ENCODE peak calls at places on chromosome 6, in six cellular contexts. Y is psoas muscle; T is body of pancreas; H is adrenal gland; S is activated CD8-positive, alpha-beta memory T cell treated with anti-CD3 and anti-CD28 coated beads, Interleukin-2, amount 10 ng/mL, durations not matched to agents 7 days and 5 days; F is activated naive CD8-positive, alpha-beta T cell treated with anti-CD3 and anti-CD28 coated beads, Interleukin-2, amount 50 U/mL, for 16 hours. J is an unnamed sample.

GRCh38 chr6:127200114-127200513 is 66.5 kb upstream of the RNF146 start:
- DNase-seq in H (no peak), Y (no peak), T (no peak), S (no peak), F (no peak), J (no peak)

GRCh38 chr6:155787168-155787567 is 331.5 kb upstream of the NOX3 start:
- DNase-seq in H (no peak), T (no peak), Y (no peak), F (no peak), S (no peak), J (no peak)

GRCh38 chr6:45710304-45710821 is 305.3 kb downstream of the CLIC5 start:
- DNase-seq in S (peak; percentile 88), T (peak; percentile 33), F (peak; percentile 67), Y (no peak), H (no peak), J (no peak)

GRCh38 chr6:75460636-75461035 is 33.0 kb downstream of the FILIP1 start:
- DNase-seq in Y (no peak), S (no peak), F (no peak), H (no peak), T (no peak), J (no peak)

GRCh38 chr6:8215631-8216030 is 113.3 kb upstream of the EEF1E1 start:
- DNase-seq in H (no peak), S (no peak), Y (no peak), T (no peak), F (no peak), J (no peak)

GRCh38 chr6:46684771-46685170 is 2.9 kb upstream of the TDRD6 start:
- DNase-seq in T (no peak), H (no peak), Y (no peak), S (no peak), F (no peak), J (no peak)

GRCh38 chr6:73901311-73901710 is 205.3 kb downstream of the CD109 start:
- DNase-seq in S (no peak), H (no peak), T (no peak), Y (no peak), F (no peak), J (no peak)

GRCh38 chr6:151056230-151056907 is 183.4 kb upstream of the AKAP12 start:
- DNase-seq in H (no peak), Y (no peak), T (no peak), S (no peak), F (no peak), J (no peak)

GRCh38 chr6:118895241-118895561 is 1.2 kb downstream of the ASF1A start:
- DNase-seq in S (no peak), F (no peak), H (no peak), Y (no peak), T (no peak), J (no peak)

GRCh38 chr6:115865914-115866313 is 194.8 kb downstream of the FRK start:
- DNase-seq in Y (no peak), S (no peak), T (no peak), F (no peak), H (no peak), J (no peak)

GRCh38 chr6:29685718-29686326 is 4.9 kb upstream of the ZFP57 start:
- DNase-seq in T (no peak), S (no peak), F (no peak), H (peak; percentile 9), Y (no peak), J (no peak)

GRCh38 chr6:18501313-18502013 is 114.3 kb downstream of the RNF144B start:
- DNase-seq in F (no peak), S (no peak), T (peak; percentile 71), Y (peak; percentile 41), H (peak; percentile 40), J (no peak)

GRCh38 chr6:156953478-156954146 is 176.4 kb downstream of the ARID1B start:
- DNase-seq in F (no peak), H (peak; percentile 73), T (peak; percentile 47), S (no peak), Y (no peak), J (peak; percentile 40)

GRCh38 chr6:624979-625378 is 31.9 kb downstream of the HUS1B start:
- DNase-seq in F (no peak), Y (no peak), T (no peak), H (no peak), S (no peak), J (no peak)

GRCh38 chr6:7725849-7726415 is at the start of gene BMP6:
- DNase-seq in S (peak; percentile 74), H (peak; percentile 92), T (peak; percentile 88), Y (peak; percentile 84), F (no peak), J (peak; percentile 75)

GRCh38 chr6:24936641-24937317 is 1.0 kb upstream of the RIPOR2 start:
- DNase-seq in F (peak; percentile 18), Y (no peak), T (no peak), S (peak; percentile 77), H (no peak), J (no peak)

GRCh38 chr6:13278184-13278583 is 50.2 kb downstream of the TBC1D7 start:
- DNase-seq in F (no peak), S (no peak), H (no peak), T (no peak), Y (no peak), J (no peak)

GRCh38 chr6:161192636-161193411 is 81.0 kb downstream of the AGPAT4 start:
- DNase-seq in F (no peak), T (no peak), H (no peak), S (no peak), Y (no peak), J (no peak)

GRCh38 chr6:4809999-4810918 is 34.1 kb downstream of the CDYL start:
- DNase-seq in F (no peak), Y (no peak), S (no peak), T (no peak), H (no peak), J (peak; percentile 47)

GRCh38 chr6:25590986-25591385 is 61.0 kb upstream of the SCGN start:
- DNase-seq in T (peak; percentile 26), H (no peak), F (no peak), Y (no peak), S (no peak), J (no peak)

GRCh38 chr6:163745566-163746400 is 331.3 kb downstream of the QKI start:
- DNase-seq in S (no peak), H (no peak), Y (peak; percentile 31), T (peak; percentile 42), F (no peak), J (no peak)

GRCh38 chr6:158649289-158650143 is at the start of gene SYTL3:
- DNase-seq in F (peak; percentile 33), T (peak; percentile 75), S (peak; percentile 90), H (peak; percentile 37), Y (no peak), J (peak; percentile 62)

GRCh38 chr6:85868685-85869084 is 226.0 kb upstream of the SYNCRIP start:
- DNase-seq in F (no peak), Y (no peak), H (no peak), S (no peak), T (no peak), J (no peak)

GRCh38 chr6:135939216-135939610 is 87.7 kb downstream of the PDE7B start:
- DNase-seq in H (no peak), Y (no peak), T (no peak), F (no peak), S (no peak), J (no peak)

GRCh38 chr6:55820696-55821095 is 54.7 kb downstream of the BMP5 start:
- DNase-seq in T (no peak), Y (no peak), F (no peak), S (no peak), H (no peak), J (no peak)

GRCh38 chr6:82364087-82365010 is 732 bp downstream of the TPBG start:
- DNase-seq in T (peak; percentile 48), H (peak; percentile 22), F (no peak), Y (peak; percentile 60), S (peak; percentile 40), J (peak; percentile 33)